ENCODE peak calls at places on chromosomes 4 and X, in nine cellular contexts. N, I, D, A, P, K, E, S and Q are unnamed samples.

GRCh38 chr4:109560687-109561452 is 824 bp downstream of the MCUB start:
- DNase-seq in D (peak), S (peak), K (no peak), P (peak), I (peak), E (peak), N (peak), A (peak), Q (peak)

GRCh38 chrX:39848900-39849299 is 248.9 kb downstream of the BCOR start:
- DNase-seq in I (peak), S (no peak), K (no peak), D (no peak), A (no peak), N (no peak), P (no peak), E (no peak), Q (no peak)

GRCh38 chrX:10048076-10048475 is 80.9 kb downstream of the CLDN34 start:
- DNase-seq in A (no peak), N (no peak), I (no peak), K (no peak), D (no peak), P (no peak), S (no peak), E (no peak), Q (no peak)

GRCh38 chr4:8364848-8365350 is 75.6 kb downstream of the ACOX3 start:
- DNase-seq in I (no peak), N (no peak), P (no peak), A (no peak), E (no peak), K (no peak), D (no peak), S (no peak), Q (no peak)

GRCh38 chr4:108762559-108763225 is at the start of gene ETNPPL:
- DNase-seq in A (no peak), E (peak), I (no peak), S (peak), P (peak), K (peak), N (peak), D (peak), Q (peak)

GRCh38 chr4:3470244-3471097 is 7.4 kb downstream of the DOK7 start:
- DNase-seq in S (no peak), P (no peak), A (no peak), D (no peak), K (no peak), N (no peak), I (no peak), E (no peak), Q (no peak)

GRCh38 chrX:47047989-47048388 is 30.3 kb upstream of the RGN start:
- DNase-seq in E (no peak), N (no peak), S (no peak), K (no peak), A (no peak), I (peak), D (no peak), P (no peak), Q (no peak)

GRCh38 chrX:9907645-9908387 is 59.3 kb upstream of the CLDN34 start:
- DNase-seq in P (no peak), N (no peak), E (no peak), A (no peak), S (no peak), K (no peak), D (no peak), I (peak), Q (no peak)

GRCh38 chr4:79645942-79646341 is 237.9 kb upstream of the GK2 start:
- DNase-seq in N (no peak), K (no peak), D (no peak), P (no peak), I (no peak), E (no peak), A (no peak), S (no peak), Q (no peak)

GRCh38 chr4:142595222-142595871 is 250.8 kb downstream of the INPP4B start:
- DNase-seq in K (no peak), N (no peak), I (no peak), S (no peak), A (no peak), E (peak), D (no peak), P (no peak), Q (no peak)

GRCh38 chrX:104136241-104137019 is 20.4 kb downstream of the SLC25A53 start:
- DNase-seq in N (peak), A (peak), S (no peak), I (peak), D (peak), P (peak), K (peak), E (peak), Q (peak)

GRCh38 chrX:37701588-37701987 is 16.0 kb downstream of the XK start:
- DNase-seq in A (no peak), P (no peak), I (no peak), E (peak), S (no peak), K (no peak), N (no peak), D (no peak), Q (peak)

GRCh38 chr4:80125252-80126177 is 52.5 kb upstream of the ANTXR2 start:
- DNase-seq in K (no peak), A (peak), I (no peak), S (no peak), D (peak), P (peak), N (no peak), E (peak), Q (peak)

GRCh38 chr4:106690487-106690886 is 321.9 kb upstream of the GIMD1 start:
- DNase-seq in N (no peak), I (peak), D (no peak), S (no peak), A (no peak), E (no peak), P (peak), K (no peak), Q (no peak)

GRCh38 chrX:49040376-49040955 is 2.7 kb downstream of the TFE3 start:
- DNase-seq in I (peak), D (no peak), S (no peak), K (no peak), E (no peak), A (no peak), N (no peak), P (no peak), Q (no peak)

GRCh38 chr4:179666226-179666625 is 2224.0 kb upstream of the AGA start:
- DNase-seq in P (no peak), E (no peak), D (no peak), N (no peak), A (no peak), S (no peak), I (no peak), K (no peak), Q (no peak)

GRCh38 chr4:41366911-41367517 is 110.3 kb downstream of the UCHL1 start:
- DNase-seq in P (no peak), S (no peak), K (no peak), N (no peak), E (no peak), I (no peak), D (no peak), A (no peak), Q (peak)

GRCh38 chr4:6909970-6910339 is 329 bp downstream of the TBC1D14 start:
- DNase-seq in A (no peak), K (no peak), N (peak), P (peak), I (no peak), D (no peak), E (peak), S (peak), Q (no peak)

GRCh38 chr4:79831701-79832514 is 241.1 kb downstream of the ANTXR2 start:
- DNase-seq in K (no peak), S (no peak), E (no peak), D (no peak), A (no peak), N (no peak), I (peak), P (no peak), Q (no peak)

GRCh38 chrX:80817002-80817401 is 7.3 kb upstream of the BRWD3 start:
- DNase-seq in K (no peak), P (no peak), S (no peak), A (no peak), N (no peak), D (no peak), E (no peak), I (peak), Q (no peak)

GRCh38 chrX:68708503-68709290 is 61.2 kb downstream of the STARD8 start:
- DNase-seq in A (no peak), N (no peak), D (no peak), E (no peak), K (no peak), I (no peak), P (no peak), S (no peak), Q (peak)

GRCh38 chr4:3766207-3766790 is at the start of gene ADRA2C:
- DNase-seq in N (no peak), K (no peak), D (no peak), E (peak), S (peak), P (no peak), I (no peak), A (no peak), Q (peak)

GRCh38 chrX:148649145-148649645 is 148.8 kb downstream of the AFF2 start:
- DNase-seq in P (no peak), A (no peak), S (no peak), N (no peak), K (no peak), D (no peak), E (peak), I (peak), Q (no peak)

GRCh38 chr4:5409980-5410618 is 298.3 kb downstream of the EVC2 start:
- DNase-seq in E (no peak), N (no peak), P (no peak), I (no peak), K (no peak), A (peak), D (no peak), S (no peak), Q (no peak)

GRCh38 chr4:24793219-24794005 is 2.0 kb upstream of the SOD3 start:
- DNase-seq in A (no peak), S (no peak), K (no peak), N (no peak), D (no peak), E (peak), P (no peak), I (no peak), Q (peak)

GRCh38 chr4:112214397-112215264 is 17.0 kb upstream of the AP1AR start:
- DNase-seq in E (peak), K (no peak), A (no peak), S (no peak), I (peak), D (peak), P (no peak), N (no peak), Q (peak)

GRCh38 chrX:153593811-153594500 is 5.0 kb downstream of the CCNQ start:
- DNase-seq in K (no peak), D (no peak), S (no peak), I (no peak), E (no peak), A (no peak), N (no peak), P (no peak), Q (no peak)

GRCh38 chr4:52250124-52250523 is 199.0 kb downstream of the SPATA18 start:
- DNase-seq in N (no peak), D (no peak), S (no peak), P (no peak), A (no peak), I (no peak), E (peak), K (no peak), Q (peak)

GRCh38 chrX:12997898-12998687 is 23.2 kb downstream of the TMSB4X start:
- DNase-seq in E (peak), N (no peak), K (peak), A (no peak), P (no peak), S (no peak), D (no peak), I (no peak), Q (no peak)

GRCh38 chrX:48983081-48983480 is 11.4 kb upstream of the KCND1 start:
- DNase-seq in S (no peak), A (no peak), E (no peak), P (no peak), N (no peak), K (no peak), I (no peak), D (no peak), Q (no peak)

GRCh38 chr4:165684177-165684870 is 188.7 kb upstream of the TLL1 start:
- DNase-seq in I (peak), K (no peak), D (no peak), S (no peak), E (peak), A (no peak), N (no peak), P (no peak), Q (no peak)

GRCh38 chr4:168388890-168389289 is 70.3 kb upstream of the DDX60 start:
- DNase-seq in K (no peak), P (no peak), A (no peak), S (no peak), E (no peak), D (no peak), N (no peak), I (peak), Q (no peak)

GRCh38 chrX:18895157-18895952 is 88.6 kb downstream of the PHKA2 start:
- DNase-seq in S (peak), N (no peak), I (peak), E (no peak), P (no peak), K (no peak), D (no peak), A (no peak), Q (peak)

GRCh38 chr4:143207555-143207954 is 22.8 kb downstream of the USP38 start:
- DNase-seq in D (no peak), P (no peak), N (no peak), I (peak), S (no peak), A (no peak), E (peak), K (no peak), Q (no peak)

GRCh38 chrX:120857240-120857639 is 18.4 kb downstream of the CT47B1 start:
- DNase-seq in N (no peak), P (peak), E (peak), I (peak), D (no peak), A (no peak), S (no peak), K (no peak), Q (peak)

GRCh38 chrX:71623714-71624113 is 5.4 kb upstream of the CXCR3 start:
- DNase-seq in K (no peak), E (no peak), S (no peak), I (no peak), P (peak), A (no peak), D (no peak), N (no peak), Q (no peak)

GRCh38 chr4:116546759-116547158 is 538.6 kb downstream of the TRAM1L1 start:
- DNase-seq in A (no peak), K (no peak), P (no peak), N (no peak), I (no peak), S (no peak), D (no peak), E (no peak), Q (no peak)

GRCh38 chrX:71618303-71618721 is at the start of gene CXCR3:
- DNase-seq in N (peak), P (peak), A (peak), K (no peak), S (peak), D (peak), E (no peak), I (peak), Q (no peak)